ENCODE peak calls at places on chromosomes 12 and 14, in five cellular contexts. C, I, R, D and A are unnamed samples.
A peak's percentile ranks its signal among the peaks of the same experiment; 100 is the strongest.

GRCh38 chr12:54349658-54350057 is 14.6 kb downstream of the GPR84 start:
- DNase-seq in C (no peak), I (no peak), R (no peak), D (no peak), A (no peak)

GRCh38 chr14:90578283-90578985 is 181.6 kb downstream of the CALM1 start:
- DNase-seq in C (no peak), I (no peak), R (peak; percentile 50), D (no peak), A (no peak)

GRCh38 chr12:52992699-52993557 is 13.3 kb upstream of the EIF4B start:
- DNase-seq in C (no peak), I (peak; percentile 26), R (peak; percentile 46), D (no peak), A (no peak)

GRCh38 chr14:51293149-51293925 is 53.3 kb downstream of the TMX1 start:
- DNase-seq in C (no peak), I (no peak), R (peak; percentile 55), D (peak; percentile 54), A (peak; percentile 53)

GRCh38 chr14:79587194-79587593 is 624.1 kb downstream of the DIO2 start:
- DNase-seq in C (no peak), I (no peak), R (no peak), D (no peak), A (no peak)

GRCh38 chr12:122984612-122985358 is 4.3 kb downstream of the ARL6IP4 start:
- DNase-seq in C (no peak), I (no peak), R (no peak), D (peak; percentile 45), A (no peak)

GRCh38 chr12:65867428-65867827 is 43.1 kb downstream of the HMGA2 start:
- DNase-seq in C (no peak), I (no peak), R (peak; percentile 88), D (no peak), A (no peak)

GRCh38 chr12:108731105-108731865 is at the start of gene CORO1C:
- DNase-seq in C (peak; percentile 96), I (peak; percentile 94), R (peak; percentile 99), D (peak; percentile 96), A (peak; percentile 76)

GRCh38 chr14:67526676-67527459 is 6.2 kb upstream of the PLEKHH1 start:
- DNase-seq in C (peak; percentile 89), I (no peak), R (peak; percentile 62), D (no peak), A (no peak)

GRCh38 chr12:128920468-128920867 is 67.2 kb downstream of the GLT1D1 start:
- DNase-seq in C (no peak), I (peak; percentile 27), R (peak; percentile 39), D (peak; percentile 22), A (no peak)

DNA sequence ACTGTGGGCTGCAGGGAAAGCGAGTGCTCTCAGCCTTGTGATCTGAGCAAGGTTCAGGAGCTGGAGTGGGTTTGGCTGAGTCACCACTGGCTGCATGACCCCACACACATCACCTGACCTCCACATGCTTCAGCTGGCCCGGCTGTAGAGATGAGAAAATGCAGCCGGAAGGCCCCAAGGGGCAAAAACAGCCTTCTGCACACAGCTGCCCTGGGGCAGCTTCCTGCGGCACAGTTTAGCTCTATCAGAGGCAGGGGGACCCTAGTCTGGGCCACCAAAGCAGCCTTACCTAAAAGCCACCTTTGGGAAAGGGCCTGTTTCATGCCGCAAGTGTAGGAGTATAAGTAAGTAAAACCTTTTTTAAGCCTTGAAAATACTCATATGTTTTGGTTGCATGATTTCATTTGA is 123.3 kb downstream of the SSPN start:
- DNase-seq in C (no peak), I (peak; percentile 55), R (peak; percentile 89), D (peak; percentile 70), A (no peak)
- H3K4me3 ChIP-seq in C (no peak overlapping the region), I (no peak overlapping the region), R (no peak overlapping the region), D (no peak overlapping the region), A (no peak overlapping the region)

GRCh38 chr12:6323995-6324711 is 13.7 kb downstream of the PLEKHG6 start:
- DNase-seq in C (no peak), I (no peak), R (no peak), D (no peak), A (no peak)

GRCh38 chr12:6322352-6322751 is 11.9 kb downstream of the PLEKHG6 start:
- DNase-seq in C (no peak), I (no peak), R (no peak), D (no peak), A (no peak)

GRCh38 chr12:6321905-6322304 is 11.4 kb downstream of the PLEKHG6 start:
- DNase-seq in C (no peak), I (peak; percentile 60), R (no peak), D (no peak), A (no peak)

GRCh38 chr12:6322969-6323339 is 12.5 kb downstream of the PLEKHG6 start:
- DNase-seq in C (no peak), I (no peak), R (no peak), D (no peak), A (no peak)

DNA sequence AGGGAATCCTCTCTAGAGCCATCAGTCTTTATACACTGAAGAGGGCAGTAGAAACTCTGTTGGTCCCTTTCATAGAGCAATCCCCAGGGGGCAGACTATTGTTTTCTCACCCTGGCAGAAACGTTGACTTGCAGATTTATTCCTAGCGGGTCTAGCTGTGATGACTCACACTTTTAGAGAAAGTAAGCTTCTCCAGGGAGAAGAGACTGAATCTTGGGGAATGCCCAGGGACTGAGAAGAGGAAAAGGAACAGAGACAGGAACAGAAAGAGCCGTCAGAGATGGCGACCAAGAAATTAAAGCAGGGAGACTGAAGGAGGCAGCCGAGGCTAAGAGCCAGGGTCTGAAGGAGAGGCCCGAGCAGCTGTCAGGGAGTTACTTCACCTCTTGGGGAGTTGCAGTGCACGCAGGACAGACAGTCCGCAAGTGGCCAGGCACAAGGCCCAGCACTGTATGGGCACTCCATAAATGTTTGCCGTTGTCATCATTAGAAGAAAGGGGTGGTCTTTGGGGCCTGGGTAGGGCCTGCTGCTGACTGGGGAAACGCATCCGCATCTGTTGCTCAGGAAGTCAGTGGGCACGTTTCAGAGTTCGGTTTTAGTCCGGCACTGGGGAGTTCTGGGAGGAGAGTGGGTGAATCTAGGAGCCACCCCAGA is 13.0 kb downstream of the PLEKHG6 start:
- DNase-seq in C (peak; percentile 92), I (no peak), R (peak; percentile 94), D (peak; percentile 62), A (peak; percentile 74)
- TF ChIP-seq CTCF in C (peak; percentile 36), I (no peak), R (peak; percentile 64), D (peak; percentile 58), A (peak; percentile 75)

GRCh38 chr12:28223853-28224252 is 33.6 kb downstream of the CCDC91 start:
- DNase-seq in C (no peak), I (no peak), R (no peak), D (no peak), A (no peak)
- H3K4me3 ChIP-seq in C (no peak overlapping the region), I (no peak overlapping the region), R (no peak overlapping the region), D (no peak overlapping the region), A (no peak overlapping the region)

GRCh38 chr12:6053541-6053940 is 70.9 kb downstream of the VWF start:
- DNase-seq in C (no peak), I (no peak), R (no peak), D (no peak), A (no peak)

GRCh38 chr12:6059221-6059620 is 65.2 kb downstream of the VWF start:
- DNase-seq in C (no peak), I (no peak), R (no peak), D (no peak), A (no peak)

GRCh38 chr12:6057693-6058092 is 66.8 kb downstream of the VWF start:
- DNase-seq in C (peak; percentile 87), I (no peak), R (no peak), D (no peak), A (no peak)

GRCh38 chr12:6058481-6059161 is 65.8 kb downstream of the VWF start:
- DNase-seq in C (no peak), I (no peak), R (no peak), D (no peak), A (no peak)

DNA sequence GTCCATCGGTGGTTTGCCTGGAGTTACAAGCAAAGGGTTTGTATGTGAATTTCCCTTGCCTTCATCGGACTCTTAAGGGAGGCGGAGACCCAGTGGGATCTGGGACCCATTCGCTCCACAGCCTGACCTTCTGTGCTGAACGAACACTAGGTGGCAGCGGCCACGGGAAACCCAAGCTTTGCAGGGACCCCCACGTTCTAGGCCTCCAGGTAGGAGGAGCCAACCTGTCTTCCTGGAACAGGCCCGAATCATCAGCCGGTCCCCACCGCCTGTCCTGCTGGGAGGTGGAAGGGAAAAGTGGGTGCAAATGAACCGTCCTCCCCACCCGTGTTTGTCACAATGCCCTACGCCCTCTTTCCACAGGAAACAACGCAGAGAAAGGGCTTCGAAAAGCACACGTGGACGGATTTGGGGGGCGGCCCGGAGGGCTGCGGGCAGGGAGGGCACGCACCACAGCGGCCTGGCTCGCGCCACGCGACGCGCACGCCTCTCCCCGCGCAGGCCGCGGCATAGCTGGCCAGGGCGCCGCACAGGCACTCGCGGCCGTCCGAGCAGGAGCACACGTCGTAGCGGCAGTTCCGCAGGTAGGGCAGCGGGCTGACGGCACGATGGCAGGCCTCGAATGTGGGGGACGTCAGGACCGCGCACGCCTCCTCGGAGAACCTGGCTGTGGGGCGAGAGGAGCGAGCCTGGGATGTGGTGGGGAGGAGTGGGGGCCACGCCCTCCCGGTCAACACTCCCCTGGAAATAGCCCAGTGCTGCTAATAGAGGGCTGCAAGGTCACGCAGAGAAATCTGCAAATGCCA is 67.9 kb downstream of the VWF start:
- DNase-seq in C (peak; percentile 85), I (no peak), R (no peak), D (no peak), A (no peak)
- TF ChIP-seq CTCF in C (peak; percentile 80), I (no peak), R (peak; percentile 28), D (peak; percentile 14), A (peak; percentile 42)

DNA sequence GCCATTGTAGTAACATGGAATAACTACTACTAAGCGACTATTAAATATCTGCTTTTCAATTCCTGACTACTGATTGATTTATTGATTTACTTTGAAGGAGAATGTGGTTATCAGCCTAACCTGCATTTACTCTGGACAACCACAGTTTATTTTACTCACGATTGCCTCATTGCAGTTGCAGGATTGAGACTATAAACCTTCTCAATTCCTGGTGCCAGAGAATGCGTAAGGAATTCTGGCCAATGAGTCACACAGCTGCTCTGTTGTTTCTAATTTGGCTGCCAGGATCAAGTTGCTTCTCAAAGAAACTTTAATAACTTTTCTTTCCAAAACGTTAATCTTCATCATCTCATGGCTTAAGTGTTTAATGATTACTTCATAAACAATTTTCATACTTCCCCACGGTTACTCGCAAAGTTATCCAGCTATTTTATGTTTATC is 13.1 kb upstream of the TMTC1 start:
- DNase-seq in C (no peak), I (peak; percentile 47), R (peak; percentile 93), D (peak; percentile 23), A (peak; percentile 83)
- H3K4me3 ChIP-seq in C (no peak overlapping the region), I (no peak overlapping the region), R (no peak overlapping the region), D (no peak overlapping the region), A (no peak overlapping the region)

DNA sequence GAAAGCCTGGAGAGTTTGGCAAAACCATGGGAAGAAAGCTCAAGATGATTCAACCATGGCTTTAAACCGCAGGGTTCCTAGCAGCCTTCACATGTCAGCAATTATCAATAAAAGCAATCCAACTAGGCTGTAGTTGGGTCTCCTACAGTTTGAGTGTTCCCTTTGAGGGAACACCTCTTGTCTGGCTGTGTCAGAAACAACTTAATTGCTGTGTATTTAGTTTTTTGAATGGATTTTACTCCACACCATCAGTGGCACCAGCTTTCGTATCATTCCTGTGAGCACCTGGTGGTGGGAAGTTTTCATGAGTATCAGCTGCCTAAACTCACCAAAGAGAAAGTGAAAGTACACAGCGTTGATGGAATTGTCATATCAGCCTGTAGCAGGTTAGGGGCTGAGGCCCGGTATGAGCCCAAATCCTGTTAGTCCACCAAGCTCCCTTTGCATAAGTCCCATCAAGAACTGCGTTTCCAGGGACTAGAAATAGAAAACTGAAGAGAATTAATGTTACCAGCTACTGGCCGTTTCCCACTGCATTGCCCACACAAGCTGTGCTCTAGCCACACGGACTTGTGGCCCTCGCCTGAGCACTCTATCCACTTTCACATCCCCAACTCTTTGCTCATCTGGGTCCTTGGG is 10.9 kb upstream of the IL26 start:
- DNase-seq in C (no peak), I (no peak), R (no peak), D (no peak), A (no peak)
- TF ChIP-seq CTCF in C (no peak), I (no peak), R (no peak), D (no peak), A (no peak)